ENCODE peak calls at places on chromosomes 13 and 19, in ten cellular contexts. One of them, this sample, is unnamed.

GRCh38 chr13:79992111-79992510 is 348.8 kb downstream of the SPRY2 start:
- DNase-seq in T-helper 1 cell: no peak
- DNase-seq in iris pigment epithelial cell: peak
- DNase-seq in CD8-positive, alpha-beta T cell: no peak
- DNase-seq in right cardiac atrium: no peak
- DNase-seq in HuH-7: no peak
- DNase-seq in SK-N-DZ: no peak
- DNase-seq in fibroblast of lung: no peak
- DNase-seq in adrenal gland: no peak
- DNase-seq in substantia nigra: no peak
- DNase-seq in this sample: no peak

GRCh38 chr13:23679214-23679613 is 109.0 kb downstream of the TNFRSF19 start:
- DNase-seq in T-helper 1 cell: no peak
- DNase-seq in iris pigment epithelial cell: peak
- DNase-seq in CD8-positive, alpha-beta T cell: no peak
- DNase-seq in right cardiac atrium: no peak
- DNase-seq in HuH-7: no peak
- DNase-seq in SK-N-DZ: no peak
- DNase-seq in fibroblast of lung: peak
- DNase-seq in adrenal gland: no peak
- DNase-seq in substantia nigra: no peak
- DNase-seq in this sample: no peak

GRCh38 chr19:54152878-54153524 is 6.5 kb downstream of the LENG1 start:
- DNase-seq in T-helper 1 cell: no peak
- DNase-seq in iris pigment epithelial cell: no peak
- DNase-seq in CD8-positive, alpha-beta T cell: no peak
- DNase-seq in right cardiac atrium: peak
- DNase-seq in HuH-7: no peak
- DNase-seq in SK-N-DZ: no peak
- DNase-seq in fibroblast of lung: no peak
- DNase-seq in adrenal gland: no peak
- DNase-seq in substantia nigra: no peak
- DNase-seq in this sample: no peak

GRCh38 chr13:74287672-74288169 is 153.5 kb upstream of the KLF12 start:
- DNase-seq in T-helper 1 cell: peak
- DNase-seq in iris pigment epithelial cell: peak
- DNase-seq in CD8-positive, alpha-beta T cell: peak
- DNase-seq in right cardiac atrium: peak
- DNase-seq in HuH-7: peak
- DNase-seq in SK-N-DZ: peak
- DNase-seq in fibroblast of lung: peak
- DNase-seq in adrenal gland: peak
- DNase-seq in substantia nigra: peak
- DNase-seq in this sample: peak

GRCh38 chr19:18440421-18440877 is 2.5 kb upstream of the ISYNA1 start:
- DNase-seq in T-helper 1 cell: no peak
- DNase-seq in iris pigment epithelial cell: no peak
- DNase-seq in CD8-positive, alpha-beta T cell: no peak
- DNase-seq in right cardiac atrium: no peak
- DNase-seq in HuH-7: peak
- DNase-seq in SK-N-DZ: no peak
- DNase-seq in fibroblast of lung: no peak
- DNase-seq in adrenal gland: no peak
- DNase-seq in substantia nigra: no peak
- DNase-seq in this sample: no peak

GRCh38 chr19:29667941-29668340 is 2.7 kb downstream of the PLEKHF1 start:
- DNase-seq in T-helper 1 cell: peak
- DNase-seq in iris pigment epithelial cell: no peak
- DNase-seq in CD8-positive, alpha-beta T cell: peak
- DNase-seq in right cardiac atrium: no peak
- DNase-seq in HuH-7: peak
- DNase-seq in SK-N-DZ: no peak
- DNase-seq in fibroblast of lung: no peak
- DNase-seq in adrenal gland: no peak
- DNase-seq in substantia nigra: no peak
- DNase-seq in this sample: no peak

GRCh38 chr13:35530147-35530546 is 53.7 kb upstream of the MAB21L1 start:
- DNase-seq in T-helper 1 cell: no peak
- DNase-seq in iris pigment epithelial cell: no peak
- DNase-seq in CD8-positive, alpha-beta T cell: no peak
- DNase-seq in right cardiac atrium: peak
- DNase-seq in HuH-7: no peak
- DNase-seq in SK-N-DZ: peak
- DNase-seq in fibroblast of lung: no peak
- DNase-seq in adrenal gland: no peak
- DNase-seq in substantia nigra: no peak
- DNase-seq in this sample: no peak

GRCh38 chr13:98429081-98429480 is 147.8 kb downstream of the STK24 start:
- DNase-seq in T-helper 1 cell: no peak
- DNase-seq in iris pigment epithelial cell: no peak
- DNase-seq in CD8-positive, alpha-beta T cell: no peak
- DNase-seq in right cardiac atrium: no peak
- DNase-seq in HuH-7: no peak
- DNase-seq in SK-N-DZ: no peak
- DNase-seq in fibroblast of lung: no peak
- DNase-seq in adrenal gland: no peak
- DNase-seq in substantia nigra: no peak
- DNase-seq in this sample: no peak

GRCh38 chr13:41995946-41996345 is 35.0 kb upstream of the VWA8 start:
- DNase-seq in T-helper 1 cell: no peak
- DNase-seq in iris pigment epithelial cell: peak
- DNase-seq in CD8-positive, alpha-beta T cell: no peak
- DNase-seq in right cardiac atrium: no peak
- DNase-seq in HuH-7: no peak
- DNase-seq in SK-N-DZ: no peak
- DNase-seq in fibroblast of lung: peak
- DNase-seq in adrenal gland: no peak
- DNase-seq in substantia nigra: no peak
- DNase-seq in this sample: no peak

GRCh38 chr19:42926781-42927180 is 9.1 kb upstream of the PSG6 start:
- DNase-seq in T-helper 1 cell: no peak
- DNase-seq in iris pigment epithelial cell: no peak
- DNase-seq in CD8-positive, alpha-beta T cell: no peak
- DNase-seq in right cardiac atrium: no peak
- DNase-seq in HuH-7: no peak
- DNase-seq in SK-N-DZ: no peak
- DNase-seq in fibroblast of lung: no peak
- DNase-seq in adrenal gland: no peak
- DNase-seq in substantia nigra: no peak
- DNase-seq in this sample: no peak

GRCh38 chr13:60629158-60629557 is 232.1 kb downstream of the TDRD3 start:
- DNase-seq in T-helper 1 cell: no peak
- DNase-seq in iris pigment epithelial cell: no peak
- DNase-seq in CD8-positive, alpha-beta T cell: no peak
- DNase-seq in right cardiac atrium: no peak
- DNase-seq in HuH-7: no peak
- DNase-seq in SK-N-DZ: no peak
- DNase-seq in fibroblast of lung: no peak
- DNase-seq in adrenal gland: no peak
- DNase-seq in substantia nigra: no peak
- DNase-seq in this sample: no peak

GRCh38 chr13:114030666-114031610 is 57.1 kb upstream of the C13orf46 start:
- DNase-seq in T-helper 1 cell: no peak
- DNase-seq in iris pigment epithelial cell: no peak
- DNase-seq in CD8-positive, alpha-beta T cell: no peak
- DNase-seq in right cardiac atrium: peak
- DNase-seq in HuH-7: no peak
- DNase-seq in SK-N-DZ: no peak
- DNase-seq in fibroblast of lung: no peak
- DNase-seq in adrenal gland: no peak
- DNase-seq in substantia nigra: no peak
- DNase-seq in this sample: no peak

GRCh38 chr13:107551521-107551920 is 663.8 kb downstream of the LIG4 start:
- DNase-seq in T-helper 1 cell: no peak
- DNase-seq in iris pigment epithelial cell: peak
- DNase-seq in CD8-positive, alpha-beta T cell: no peak
- DNase-seq in right cardiac atrium: no peak
- DNase-seq in HuH-7: no peak
- DNase-seq in SK-N-DZ: no peak
- DNase-seq in fibroblast of lung: peak
- DNase-seq in adrenal gland: no peak
- DNase-seq in substantia nigra: no peak
- DNase-seq in this sample: no peak

GRCh38 chr13:109199280-109199679 is 569.9 kb downstream of the MYO16 start:
- DNase-seq in T-helper 1 cell: no peak
- DNase-seq in iris pigment epithelial cell: no peak
- DNase-seq in CD8-positive, alpha-beta T cell: no peak
- DNase-seq in right cardiac atrium: no peak
- DNase-seq in HuH-7: no peak
- DNase-seq in SK-N-DZ: no peak
- DNase-seq in fibroblast of lung: no peak
- DNase-seq in adrenal gland: no peak
- DNase-seq in substantia nigra: no peak
- DNase-seq in this sample: no peak

GRCh38 chr13:49411353-49411752 is 32.5 kb downstream of the CAB39L start:
- DNase-seq in T-helper 1 cell: no peak
- DNase-seq in iris pigment epithelial cell: no peak
- DNase-seq in CD8-positive, alpha-beta T cell: no peak
- DNase-seq in right cardiac atrium: no peak
- DNase-seq in HuH-7: no peak
- DNase-seq in SK-N-DZ: no peak
- DNase-seq in fibroblast of lung: no peak
- DNase-seq in adrenal gland: no peak
- DNase-seq in substantia nigra: no peak
- DNase-seq in this sample: no peak

GRCh38 chr13:50589651-50590054 is 253.8 kb downstream of the DLEU7 start:
- DNase-seq in T-helper 1 cell: no peak
- DNase-seq in iris pigment epithelial cell: peak
- DNase-seq in CD8-positive, alpha-beta T cell: no peak
- DNase-seq in right cardiac atrium: no peak
- DNase-seq in HuH-7: no peak
- DNase-seq in SK-N-DZ: no peak
- DNase-seq in fibroblast of lung: peak
- DNase-seq in adrenal gland: peak
- DNase-seq in substantia nigra: no peak
- DNase-seq in this sample: no peak

GRCh38 chr19:41025411-41025810 is 34.3 kb downstream of the CYP2B6 start:
- DNase-seq in T-helper 1 cell: no peak
- DNase-seq in iris pigment epithelial cell: no peak
- DNase-seq in CD8-positive, alpha-beta T cell: no peak
- DNase-seq in right cardiac atrium: no peak
- DNase-seq in HuH-7: no peak
- DNase-seq in SK-N-DZ: no peak
- DNase-seq in fibroblast of lung: no peak
- DNase-seq in adrenal gland: no peak
- DNase-seq in substantia nigra: no peak
- DNase-seq in this sample: no peak

GRCh38 chr13:37753776-37754175 is 115.8 kb downstream of the TRPC4 start:
- DNase-seq in T-helper 1 cell: no peak
- DNase-seq in iris pigment epithelial cell: no peak
- DNase-seq in CD8-positive, alpha-beta T cell: no peak
- DNase-seq in right cardiac atrium: no peak
- DNase-seq in HuH-7: no peak
- DNase-seq in SK-N-DZ: no peak
- DNase-seq in fibroblast of lung: no peak
- DNase-seq in adrenal gland: no peak
- DNase-seq in substantia nigra: no peak
- DNase-seq in this sample: no peak

GRCh38 chr19:12838182-12838890 is at the start of gene MAST1:
- DNase-seq in T-helper 1 cell: peak
- DNase-seq in iris pigment epithelial cell: no peak
- DNase-seq in CD8-positive, alpha-beta T cell: no peak
- DNase-seq in right cardiac atrium: peak
- DNase-seq in HuH-7: peak
- DNase-seq in SK-N-DZ: peak
- DNase-seq in fibroblast of lung: no peak
- DNase-seq in adrenal gland: peak
- DNase-seq in substantia nigra: no peak
- DNase-seq in this sample: no peak

GRCh38 chr13:32113564-32113963 is 82.0 kb downstream of the FRY start:
- DNase-seq in T-helper 1 cell: no peak
- DNase-seq in iris pigment epithelial cell: no peak
- DNase-seq in CD8-positive, alpha-beta T cell: no peak
- DNase-seq in right cardiac atrium: no peak
- DNase-seq in HuH-7: no peak
- DNase-seq in SK-N-DZ: no peak
- DNase-seq in fibroblast of lung: no peak
- DNase-seq in adrenal gland: no peak
- DNase-seq in substantia nigra: no peak
- DNase-seq in this sample: no peak

GRCh38 chr13:106110241-106110855 is 425.1 kb downstream of the EFNB2 start:
- DNase-seq in T-helper 1 cell: no peak
- DNase-seq in iris pigment epithelial cell: no peak
- DNase-seq in CD8-positive, alpha-beta T cell: no peak
- DNase-seq in right cardiac atrium: no peak
- DNase-seq in HuH-7: no peak
- DNase-seq in SK-N-DZ: no peak
- DNase-seq in fibroblast of lung: no peak
- DNase-seq in adrenal gland: no peak
- DNase-seq in substantia nigra: no peak
- DNase-seq in this sample: no peak

GRCh38 chr19:39324242-39324842 is 3.7 kb upstream of the LRFN1 start:
- DNase-seq in T-helper 1 cell: no peak
- DNase-seq in iris pigment epithelial cell: no peak
- DNase-seq in CD8-positive, alpha-beta T cell: no peak
- DNase-seq in right cardiac atrium: no peak
- DNase-seq in HuH-7: no peak
- DNase-seq in SK-N-DZ: no peak
- DNase-seq in fibroblast of lung: no peak
- DNase-seq in adrenal gland: no peak
- DNase-seq in substantia nigra: no peak
- DNase-seq in this sample: no peak

GRCh38 chr13:62643799-62644484 is 1228.3 kb upstream of the PCDH20 start:
- DNase-seq in T-helper 1 cell: no peak
- DNase-seq in iris pigment epithelial cell: no peak
- DNase-seq in CD8-positive, alpha-beta T cell: no peak
- DNase-seq in right cardiac atrium: no peak
- DNase-seq in HuH-7: no peak
- DNase-seq in SK-N-DZ: no peak
- DNase-seq in fibroblast of lung: no peak
- DNase-seq in adrenal gland: no peak
- DNase-seq in substantia nigra: no peak
- DNase-seq in this sample: no peak

GRCh38 chr19:10815969-10816635 is 19.9 kb downstream of the TMED1 start:
- DNase-seq in T-helper 1 cell: no peak
- DNase-seq in iris pigment epithelial cell: peak
- DNase-seq in CD8-positive, alpha-beta T cell: no peak
- DNase-seq in right cardiac atrium: peak
- DNase-seq in HuH-7: no peak
- DNase-seq in SK-N-DZ: no peak
- DNase-seq in fibroblast of lung: no peak
- DNase-seq in adrenal gland: no peak
- DNase-seq in substantia nigra: no peak
- DNase-seq in this sample: no peak

GRCh38 chr13:108575430-108575829 is 54.0 kb upstream of the MYO16 start:
- DNase-seq in T-helper 1 cell: no peak
- DNase-seq in iris pigment epithelial cell: no peak
- DNase-seq in CD8-positive, alpha-beta T cell: no peak
- DNase-seq in right cardiac atrium: no peak
- DNase-seq in HuH-7: no peak
- DNase-seq in SK-N-DZ: no peak
- DNase-seq in fibroblast of lung: no peak
- DNase-seq in adrenal gland: no peak
- DNase-seq in substantia nigra: no peak
- DNase-seq in this sample: no peak

This sample was measured in caudate nucleus.